ENCODE peak calls at places on chromosomes 1 and 21, in four cellular contexts. One of them, this sample, is unnamed.

GRCh38 chr1:181714428-181714827 is 231.1 kb downstream of the CACNA1E start:
- DNase-seq in CD8-positive, alpha-beta T cell: peak
- DNase-seq in stimulated activated CD4-positive, alpha-beta T cell treated with anti-CD3 and anti-CD28 coated beads, Interleukin-1b, Interleukin-23, amount 100 ng/mL, for 4 hours: no peak
- DNase-seq in AG09319: no peak
- DNase-seq in this sample: no peak

GRCh38 chr1:83090195-83090594 is 908.7 kb downstream of the TTLL7 start:
- DNase-seq in CD8-positive, alpha-beta T cell: no peak
- DNase-seq in stimulated activated CD4-positive, alpha-beta T cell treated with anti-CD3 and anti-CD28 coated beads, Interleukin-1b, Interleukin-23, amount 100 ng/mL, for 4 hours: no peak
- DNase-seq in AG09319: no peak
- DNase-seq in this sample: no peak

GRCh38 chr1:88731475-88731874 is 47.4 kb downstream of the PKN2 start:
- DNase-seq in CD8-positive, alpha-beta T cell: no peak
- DNase-seq in stimulated activated CD4-positive, alpha-beta T cell treated with anti-CD3 and anti-CD28 coated beads, Interleukin-1b, Interleukin-23, amount 100 ng/mL, for 4 hours: no peak
- DNase-seq in AG09319: peak
- DNase-seq in this sample: no peak

GRCh38 chr1:225812488-225813249 is 2.7 kb downstream of the EPHX1 start:
- DNase-seq in CD8-positive, alpha-beta T cell: no peak
- DNase-seq in stimulated activated CD4-positive, alpha-beta T cell treated with anti-CD3 and anti-CD28 coated beads, Interleukin-1b, Interleukin-23, amount 100 ng/mL, for 4 hours: no peak
- DNase-seq in AG09319: no peak
- DNase-seq in this sample: no peak

GRCh38 chr1:227942021-227942715 is 5.6 kb downstream of the WNT9A start:
- DNase-seq in CD8-positive, alpha-beta T cell: no peak
- DNase-seq in stimulated activated CD4-positive, alpha-beta T cell treated with anti-CD3 and anti-CD28 coated beads, Interleukin-1b, Interleukin-23, amount 100 ng/mL, for 4 hours: no peak
- DNase-seq in AG09319: no peak
- DNase-seq in this sample: no peak

GRCh38 chr1:59709333-59709732 is 105.4 kb upstream of the HOOK1 start:
- DNase-seq in CD8-positive, alpha-beta T cell: no peak
- DNase-seq in stimulated activated CD4-positive, alpha-beta T cell treated with anti-CD3 and anti-CD28 coated beads, Interleukin-1b, Interleukin-23, amount 100 ng/mL, for 4 hours: no peak
- DNase-seq in AG09319: no peak
- DNase-seq in this sample: no peak

GRCh38 chr1:154453577-154454352 is 48.3 kb upstream of the TDRD10 start:
- DNase-seq in CD8-positive, alpha-beta T cell: no peak
- DNase-seq in stimulated activated CD4-positive, alpha-beta T cell treated with anti-CD3 and anti-CD28 coated beads, Interleukin-1b, Interleukin-23, amount 100 ng/mL, for 4 hours: no peak
- DNase-seq in AG09319: no peak
- DNase-seq in this sample: no peak

GRCh38 chr1:203084588-203085527 is 954 bp downstream of the MYOG start:
- DNase-seq in CD8-positive, alpha-beta T cell: no peak
- DNase-seq in stimulated activated CD4-positive, alpha-beta T cell treated with anti-CD3 and anti-CD28 coated beads, Interleukin-1b, Interleukin-23, amount 100 ng/mL, for 4 hours: no peak
- DNase-seq in AG09319: no peak
- DNase-seq in this sample: peak

GRCh38 chr1:180953291-180953747 is 40.6 kb downstream of the KIAA1614 start:
- DNase-seq in CD8-positive, alpha-beta T cell: no peak
- DNase-seq in stimulated activated CD4-positive, alpha-beta T cell treated with anti-CD3 and anti-CD28 coated beads, Interleukin-1b, Interleukin-23, amount 100 ng/mL, for 4 hours: no peak
- DNase-seq in AG09319: no peak
- DNase-seq in this sample: no peak

GRCh38 chr1:9453375-9454093 is 85.7 kb upstream of the SLC25A33 start:
- DNase-seq in CD8-positive, alpha-beta T cell: no peak
- DNase-seq in stimulated activated CD4-positive, alpha-beta T cell treated with anti-CD3 and anti-CD28 coated beads, Interleukin-1b, Interleukin-23, amount 100 ng/mL, for 4 hours: no peak
- DNase-seq in AG09319: no peak
- DNase-seq in this sample: peak

GRCh38 chr1:164780863-164781262 is 221.9 kb downstream of the PBX1 start:
- DNase-seq in CD8-positive, alpha-beta T cell: no peak
- DNase-seq in stimulated activated CD4-positive, alpha-beta T cell treated with anti-CD3 and anti-CD28 coated beads, Interleukin-1b, Interleukin-23, amount 100 ng/mL, for 4 hours: no peak
- DNase-seq in AG09319: peak
- DNase-seq in this sample: no peak

GRCh38 chr1:238606896-238607295 is 716.2 kb upstream of the ZP4 start:
- DNase-seq in CD8-positive, alpha-beta T cell: no peak
- DNase-seq in stimulated activated CD4-positive, alpha-beta T cell treated with anti-CD3 and anti-CD28 coated beads, Interleukin-1b, Interleukin-23, amount 100 ng/mL, for 4 hours: no peak
- DNase-seq in AG09319: no peak
- DNase-seq in this sample: no peak

GRCh38 chr1:231236131-231236571 is 4.9 kb upstream of the GNPAT start:
- DNase-seq in CD8-positive, alpha-beta T cell: no peak
- DNase-seq in stimulated activated CD4-positive, alpha-beta T cell treated with anti-CD3 and anti-CD28 coated beads, Interleukin-1b, Interleukin-23, amount 100 ng/mL, for 4 hours: no peak
- DNase-seq in AG09319: no peak
- DNase-seq in this sample: no peak

GRCh38 chr1:226479432-226479831 is 69.1 kb upstream of the STUM start:
- DNase-seq in CD8-positive, alpha-beta T cell: no peak
- DNase-seq in stimulated activated CD4-positive, alpha-beta T cell treated with anti-CD3 and anti-CD28 coated beads, Interleukin-1b, Interleukin-23, amount 100 ng/mL, for 4 hours: no peak
- DNase-seq in AG09319: no peak
- DNase-seq in this sample: no peak

GRCh38 chr1:66374561-66375111 is 159.3 kb upstream of the SGIP1 start:
- DNase-seq in CD8-positive, alpha-beta T cell: no peak
- DNase-seq in stimulated activated CD4-positive, alpha-beta T cell treated with anti-CD3 and anti-CD28 coated beads, Interleukin-1b, Interleukin-23, amount 100 ng/mL, for 4 hours: no peak
- DNase-seq in AG09319: peak
- DNase-seq in this sample: no peak

GRCh38 chr1:17538428-17539130 is 919 bp upstream of the ARHGEF10L start:
- DNase-seq in CD8-positive, alpha-beta T cell: no peak
- DNase-seq in stimulated activated CD4-positive, alpha-beta T cell treated with anti-CD3 and anti-CD28 coated beads, Interleukin-1b, Interleukin-23, amount 100 ng/mL, for 4 hours: no peak
- DNase-seq in AG09319: no peak
- DNase-seq in this sample: no peak

GRCh38 chr1:44670751-44671640 is 3.3 kb downstream of the TMEM53 start:
- DNase-seq in CD8-positive, alpha-beta T cell: no peak
- DNase-seq in stimulated activated CD4-positive, alpha-beta T cell treated with anti-CD3 and anti-CD28 coated beads, Interleukin-1b, Interleukin-23, amount 100 ng/mL, for 4 hours: no peak
- DNase-seq in AG09319: no peak
- DNase-seq in this sample: no peak

GRCh38 chr1:112439592-112439991 is 43.6 kb downstream of the CTTNBP2NL start:
- DNase-seq in CD8-positive, alpha-beta T cell: no peak
- DNase-seq in stimulated activated CD4-positive, alpha-beta T cell treated with anti-CD3 and anti-CD28 coated beads, Interleukin-1b, Interleukin-23, amount 100 ng/mL, for 4 hours: no peak
- DNase-seq in AG09319: no peak
- DNase-seq in this sample: no peak

GRCh38 chr21:44407493-44407892 is 47.8 kb upstream of the LRRC3 start:
- DNase-seq in CD8-positive, alpha-beta T cell: no peak
- DNase-seq in stimulated activated CD4-positive, alpha-beta T cell treated with anti-CD3 and anti-CD28 coated beads, Interleukin-1b, Interleukin-23, amount 100 ng/mL, for 4 hours: no peak
- DNase-seq in AG09319: no peak
- DNase-seq in this sample: no peak

GRCh38 chr1:170707959-170708666 is 44.2 kb downstream of the PRRX1 start:
- DNase-seq in CD8-positive, alpha-beta T cell: no peak
- DNase-seq in stimulated activated CD4-positive, alpha-beta T cell treated with anti-CD3 and anti-CD28 coated beads, Interleukin-1b, Interleukin-23, amount 100 ng/mL, for 4 hours: no peak
- DNase-seq in AG09319: peak
- DNase-seq in this sample: no peak

GRCh38 chr1:3000671-3001470 is 20.4 kb upstream of the ACTRT2 start:
- DNase-seq in CD8-positive, alpha-beta T cell: no peak
- DNase-seq in stimulated activated CD4-positive, alpha-beta T cell treated with anti-CD3 and anti-CD28 coated beads, Interleukin-1b, Interleukin-23, amount 100 ng/mL, for 4 hours: no peak
- DNase-seq in AG09319: no peak
- DNase-seq in this sample: no peak

GRCh38 chr1:28885472-28885877 is 28.9 kb upstream of the EPB41 start:
- DNase-seq in CD8-positive, alpha-beta T cell: no peak
- DNase-seq in stimulated activated CD4-positive, alpha-beta T cell treated with anti-CD3 and anti-CD28 coated beads, Interleukin-1b, Interleukin-23, amount 100 ng/mL, for 4 hours: no peak
- DNase-seq in AG09319: no peak
- DNase-seq in this sample: no peak

GRCh38 chr1:84861516-84861915 is 31.5 kb downstream of the LPAR3 start:
- DNase-seq in CD8-positive, alpha-beta T cell: no peak
- DNase-seq in stimulated activated CD4-positive, alpha-beta T cell treated with anti-CD3 and anti-CD28 coated beads, Interleukin-1b, Interleukin-23, amount 100 ng/mL, for 4 hours: no peak
- DNase-seq in AG09319: no peak
- DNase-seq in this sample: no peak

GRCh38 chr1:239914827-239915231 is 176.9 kb upstream of the FMN2 start:
- DNase-seq in CD8-positive, alpha-beta T cell: no peak
- DNase-seq in stimulated activated CD4-positive, alpha-beta T cell treated with anti-CD3 and anti-CD28 coated beads, Interleukin-1b, Interleukin-23, amount 100 ng/mL, for 4 hours: no peak
- DNase-seq in AG09319: peak
- DNase-seq in this sample: no peak

GRCh38 chr21:45558044-45558721 is 15.9 kb upstream of the SLC19A1 start:
- DNase-seq in CD8-positive, alpha-beta T cell: no peak
- DNase-seq in stimulated activated CD4-positive, alpha-beta T cell treated with anti-CD3 and anti-CD28 coated beads, Interleukin-1b, Interleukin-23, amount 100 ng/mL, for 4 hours: no peak
- DNase-seq in AG09319: no peak
- DNase-seq in this sample: no peak

GRCh38 chr1:109472779-109473178 is 6.4 kb downstream of the SYPL2 start:
- DNase-seq in CD8-positive, alpha-beta T cell: no peak
- DNase-seq in stimulated activated CD4-positive, alpha-beta T cell treated with anti-CD3 and anti-CD28 coated beads, Interleukin-1b, Interleukin-23, amount 100 ng/mL, for 4 hours: no peak
- DNase-seq in AG09319: no peak
- DNase-seq in this sample: no peak

GRCh38 chr1:1080122-1080753 is 6.1 kb upstream of the RNF223 start:
- DNase-seq in CD8-positive, alpha-beta T cell: no peak
- DNase-seq in stimulated activated CD4-positive, alpha-beta T cell treated with anti-CD3 and anti-CD28 coated beads, Interleukin-1b, Interleukin-23, amount 100 ng/mL, for 4 hours: no peak
- DNase-seq in AG09319: no peak
- DNase-seq in this sample: no peak

GRCh38 chr1:76425843-76426145 is 351.2 kb downstream of the ST6GALNAC3 start:
- DNase-seq in CD8-positive, alpha-beta T cell: no peak
- DNase-seq in stimulated activated CD4-positive, alpha-beta T cell treated with anti-CD3 and anti-CD28 coated beads, Interleukin-1b, Interleukin-23, amount 100 ng/mL, for 4 hours: no peak
- DNase-seq in AG09319: no peak
- DNase-seq in this sample: no peak

GRCh38 chr21:38299651-38300050 is 42.9 kb downstream of the KCNJ15 start:
- DNase-seq in CD8-positive, alpha-beta T cell: no peak
- DNase-seq in stimulated activated CD4-positive, alpha-beta T cell treated with anti-CD3 and anti-CD28 coated beads, Interleukin-1b, Interleukin-23, amount 100 ng/mL, for 4 hours: no peak
- DNase-seq in AG09319: no peak
- DNase-seq in this sample: no peak

GRCh38 chr1:11564237-11564636 is 85.3 kb downstream of the DISP3 start:
- DNase-seq in CD8-positive, alpha-beta T cell: no peak
- DNase-seq in stimulated activated CD4-positive, alpha-beta T cell treated with anti-CD3 and anti-CD28 coated beads, Interleukin-1b, Interleukin-23, amount 100 ng/mL, for 4 hours: no peak
- DNase-seq in AG09319: no peak
- DNase-seq in this sample: no peak

GRCh38 chr1:21384620-21385019 is 55.3 kb upstream of the NBPF3 start:
- DNase-seq in CD8-positive, alpha-beta T cell: no peak
- DNase-seq in stimulated activated CD4-positive, alpha-beta T cell treated with anti-CD3 and anti-CD28 coated beads, Interleukin-1b, Interleukin-23, amount 100 ng/mL, for 4 hours: no peak
- DNase-seq in AG09319: no peak
- DNase-seq in this sample: no peak

GRCh38 chr1:21292991-21293536 is 2.8 kb upstream of the ECE1 start:
- DNase-seq in CD8-positive, alpha-beta T cell: no peak
- DNase-seq in stimulated activated CD4-positive, alpha-beta T cell treated with anti-CD3 and anti-CD28 coated beads, Interleukin-1b, Interleukin-23, amount 100 ng/mL, for 4 hours: peak
- DNase-seq in AG09319: no peak
- DNase-seq in this sample: no peak

GRCh38 chr1:160813215-160813614 is 17.2 kb downstream of the LY9 start:
- DNase-seq in CD8-positive, alpha-beta T cell: no peak
- DNase-seq in stimulated activated CD4-positive, alpha-beta T cell treated with anti-CD3 and anti-CD28 coated beads, Interleukin-1b, Interleukin-23, amount 100 ng/mL, for 4 hours: no peak
- DNase-seq in AG09319: no peak
- DNase-seq in this sample: no peak

GRCh38 chr1:75732703-75733102 is 8.2 kb downstream of the ACADM start:
- DNase-seq in CD8-positive, alpha-beta T cell: no peak
- DNase-seq in stimulated activated CD4-positive, alpha-beta T cell treated with anti-CD3 and anti-CD28 coated beads, Interleukin-1b, Interleukin-23, amount 100 ng/mL, for 4 hours: no peak
- DNase-seq in AG09319: no peak
- DNase-seq in this sample: no peak

GRCh38 chr1:229380514-229381160 is 37.8 kb upstream of the CCSAP start:
- DNase-seq in CD8-positive, alpha-beta T cell: no peak
- DNase-seq in stimulated activated CD4-positive, alpha-beta T cell treated with anti-CD3 and anti-CD28 coated beads, Interleukin-1b, Interleukin-23, amount 100 ng/mL, for 4 hours: no peak
- DNase-seq in AG09319: no peak
- DNase-seq in this sample: no peak

GRCh38 chr21:33989440-33989839 is 73.8 kb upstream of the ATP5PO start:
- DNase-seq in CD8-positive, alpha-beta T cell: no peak
- DNase-seq in stimulated activated CD4-positive, alpha-beta T cell treated with anti-CD3 and anti-CD28 coated beads, Interleukin-1b, Interleukin-23, amount 100 ng/mL, for 4 hours: no peak
- DNase-seq in AG09319: no peak
- DNase-seq in this sample: no peak

GRCh38 chr1:186980400-186980799 is 151.7 kb downstream of the PLA2G4A start:
- DNase-seq in CD8-positive, alpha-beta T cell: no peak
- DNase-seq in stimulated activated CD4-positive, alpha-beta T cell treated with anti-CD3 and anti-CD28 coated beads, Interleukin-1b, Interleukin-23, amount 100 ng/mL, for 4 hours: no peak
- DNase-seq in AG09319: no peak
- DNase-seq in this sample: no peak

GRCh38 chr1:1539310-1540014 is 962 bp downstream of the TMEM240 start:
- DNase-seq in CD8-positive, alpha-beta T cell: no peak
- DNase-seq in stimulated activated CD4-positive, alpha-beta T cell treated with anti-CD3 and anti-CD28 coated beads, Interleukin-1b, Interleukin-23, amount 100 ng/mL, for 4 hours: no peak
- DNase-seq in AG09319: no peak
- DNase-seq in this sample: no peak

GRCh38 chr1:39129514-39129913 is 75.0 kb upstream of the MACF1 start:
- DNase-seq in CD8-positive, alpha-beta T cell: no peak
- DNase-seq in stimulated activated CD4-positive, alpha-beta T cell treated with anti-CD3 and anti-CD28 coated beads, Interleukin-1b, Interleukin-23, amount 100 ng/mL, for 4 hours: no peak
- DNase-seq in AG09319: no peak
- DNase-seq in this sample: no peak